ENCODE peak calls at places on chromosome 22, in eight cellular contexts. T is K562, F is HCT116, C is tibial nerve, Q is stomach, B is A549, E is heart left ventricle, G is esophagus squamous epithelium. M is an unnamed sample.

GRCh38 chr22:44187652-44188230 is 7.0 kb downstream of the PARVG start:
- DNase-seq in T (no peak), F (no peak), C (no peak), Q (no peak), B (no peak), E (no peak), G (no peak), M (no peak)

GRCh38 chr22:30221121-30221992 is 25.2 kb downstream of the LIF start:
- DNase-seq in T (no peak), F (no peak), C (no peak), Q (no peak), B (no peak), E (peak; percentile 49), G (no peak), M (no peak)

GRCh38 chr22:28000361-28000760 is 81.3 kb upstream of the PITPNB start:
- DNase-seq in T (no peak), F (no peak), C (no peak), Q (no peak), B (no peak), E (peak; percentile 12), G (no peak), M (no peak)

GRCh38 chr22:36160499-36160942 is at the start of gene APOL3:
- DNase-seq in T (no peak), F (no peak), C (peak; percentile 47), Q (peak; percentile 74), B (no peak), E (peak; percentile 85), G (no peak), M (peak; percentile 70)

GRCh38 chr22:27130949-27131745 is 473.8 kb downstream of the MIAT start:
- DNase-seq in T (no peak), F (no peak), C (no peak), Q (no peak), B (no peak), E (no peak), G (no peak), M (peak; percentile 19)

GRCh38 chr22:23213031-23213555 is 32.8 kb downstream of the BCR start:
- DNase-seq in T (peak; percentile 58), F (no peak), C (no peak), Q (no peak), B (no peak), E (no peak), G (no peak), M (no peak)

GRCh38 chr22:44669725-44670027 is 32.3 kb upstream of the PRR5 start:
- DNase-seq in T (peak; percentile 61), F (no peak), C (no peak), Q (no peak), B (peak; percentile 14), E (no peak), G (no peak), M (peak; percentile 25)

GRCh38 chr22:36743011-36743410 is 32.9 kb downstream of the IFT27 start:
- DNase-seq in T (no peak), F (no peak), C (no peak), Q (no peak), B (no peak), E (no peak), G (no peak), M (no peak)

GRCh38 chr22:37331034-37331428 is 48.7 kb downstream of the CYTH4 start:
- DNase-seq in T (peak; percentile 26), F (no peak), C (no peak), Q (no peak), B (no peak), E (peak; percentile 38), G (no peak), M (no peak)

GRCh38 chr22:27113211-27114030 is 456.0 kb downstream of the MIAT start:
- DNase-seq in T (no peak), F (peak; percentile 95), C (peak; percentile 39), Q (peak; percentile 52), B (peak; percentile 65), E (no peak), G (no peak), M (no peak)

GRCh38 chr22:25777870-25778269 is 35.9 kb downstream of the MYO18B start:
- DNase-seq in T (no peak), F (peak; percentile 44), C (no peak), Q (no peak), B (peak; percentile 47), E (no peak), G (no peak), M (peak; percentile 62)

GRCh38 chr22:36856792-36857135 is 4.0 kb upstream of the NCF4 start:
- DNase-seq in T (no peak), F (no peak), C (no peak), Q (no peak), B (no peak), E (no peak), G (no peak), M (no peak)

GRCh38 chr22:38755911-38756532 is at the start of gene SUN2:
- DNase-seq in T (peak; percentile 98), F (no peak), C (peak; percentile 95), Q (peak; percentile 95), B (peak; percentile 84), E (peak; percentile 98), G (peak; percentile 38), M (peak; percentile 96)

GRCh38 chr22:27022256-27022655 is 364.9 kb downstream of the MIAT start:
- DNase-seq in T (no peak), F (no peak), C (no peak), Q (no peak), B (peak; percentile 5), E (no peak), G (no peak), M (no peak)

GRCh38 chr22:35638408-35638807 is 9.8 kb upstream of the APOL6 start:
- DNase-seq in T (no peak), F (no peak), C (peak; percentile 81), Q (no peak), B (no peak), E (peak; percentile 93), G (no peak), M (no peak)

GRCh38 chr22:35620624-35621245 is 3.6 kb upstream of the MB start:
- DNase-seq in T (no peak), F (no peak), C (no peak), Q (no peak), B (no peak), E (no peak), G (no peak), M (no peak)

GRCh38 chr22:37898441-37899181 is 7.5 kb upstream of the MICALL1 start:
- DNase-seq in T (peak; percentile 13), F (no peak), C (no peak), Q (peak; percentile 60), B (no peak), E (no peak), G (no peak), M (peak; percentile 34)

GRCh38 chr22:29587938-29588699 is 7.2 kb upstream of the NIPSNAP1 start:
- DNase-seq in T (no peak), F (no peak), C (no peak), Q (no peak), B (peak; percentile 36), E (no peak), G (no peak), M (no peak)

GRCh38 chr22:38111941-38112355 is 1.5 kb upstream of the BAIAP2L2 start:
- DNase-seq in T (no peak), F (no peak), C (no peak), Q (peak; percentile 53), B (no peak), E (no peak), G (no peak), M (no peak)

GRCh38 chr22:27748355-27749168 is 53.0 kb downstream of the MN1 start:
- DNase-seq in T (no peak), F (no peak), C (no peak), Q (no peak), B (no peak), E (no peak), G (no peak), M (no peak)

GRCh38 chr22:48488149-48488551 is 1339.5 kb downstream of the BRD1 start:
- DNase-seq in T (no peak), F (no peak), C (no peak), Q (no peak), B (no peak), E (no peak), G (no peak), M (no peak)

GRCh38 chr22:23065495-23066122 is 4.7 kb upstream of the GNAZ start:
- DNase-seq in T (no peak), F (no peak), C (no peak), Q (peak; percentile 10), B (no peak), E (peak; percentile 33), G (no peak), M (no peak)

GRCh38 chr22:47201996-47202818 is 439.8 kb downstream of the TBC1D22A start:
- DNase-seq in T (no peak), F (no peak), C (peak; percentile 11), Q (peak; percentile 24), B (no peak), E (peak; percentile 57), G (no peak), M (no peak)

GRCh38 chr22:38164578-38164953 is 17.1 kb downstream of the PLA2G6 start:
- DNase-seq in T (no peak), F (no peak), C (no peak), Q (no peak), B (no peak), E (no peak), G (no peak), M (no peak)

GRCh38 chr22:42957958-42958357 is 57.0 kb downstream of the PACSIN2 start:
- DNase-seq in T (no peak), F (no peak), C (no peak), Q (no peak), B (no peak), E (no peak), G (no peak), M (peak; percentile 50)
- TF ChIP-seq POLR2A in T (no peak), F (no peak), C (no peak), Q (no peak), B (no peak), E (no peak), G (no peak), M (no peak)

GRCh38 chr22:21952586-21953571 is at the start of gene PPM1F:
- DNase-seq in T (peak; percentile 100), F (no peak), C (peak; percentile 72), Q (peak; percentile 91), B (peak; percentile 51), E (peak; percentile 94), G (peak; percentile 28), M (peak; percentile 85)
- TF ChIP-seq POLR2A in T (no peak), F (peak; percentile 47), C (peak; percentile 24), Q (no peak), B (peak; percentile 41), E (no peak), G (peak; percentile 52), M (no peak)

GRCh38 chr22:18157714-18158028 is 7.7 kb downstream of the USP18 start:
- DNase-seq in T (no peak), F (no peak), C (no peak), Q (no peak), B (no peak), E (no peak), G (no peak), M (no peak)

GRCh38 chr22:18152519-18152918 is 2.5 kb downstream of the USP18 start:
- DNase-seq in T (no peak), F (no peak), C (no peak), Q (no peak), B (no peak), E (no peak), G (no peak), M (no peak)

GRCh38 chr22:18154821-18155390 is 4.9 kb downstream of the USP18 start:
- DNase-seq in T (no peak), F (no peak), C (no peak), Q (no peak), B (no peak), E (no peak), G (no peak), M (no peak)

GRCh38 chr22:18156878-18157713 is 7.1 kb downstream of the USP18 start:
- DNase-seq in T (peak; percentile 66), F (peak; percentile 33), C (peak; percentile 51), Q (peak; percentile 56), B (peak; percentile 58), E (peak; percentile 79), G (no peak), M (peak; percentile 52)
- TF ChIP-seq POLR2A in T (no peak), F (no peak), C (no peak), Q (no peak), B (no peak), E (no peak), G (no peak), M (no peak)

GRCh38 chr22:40856513-40857308 is at the start of the genes ST13 and XPNPEP3:
- DNase-seq in T (peak; percentile 89), F (peak; percentile 92), C (peak; percentile 95), Q (peak; percentile 97), B (peak; percentile 50), E (peak; percentile 98), G (peak; percentile 81), M (peak; percentile 98)
- TF ChIP-seq POLR2A in T (peak; percentile 77), F (peak; percentile 64), C (peak; percentile 80), Q (no peak), B (peak; percentile 52), E (no peak), G (peak; percentile 61), M (peak; percentile 82)

M was measured in erythroblast.